ENCODE peak calls at places on chromosomes 13 and 19, in four cellular contexts. H is epithelial cell of esophagus, G is cardiac muscle cell, O is heart left ventricle. K is an unnamed sample.

GRCh38 chr19:51325161-51325979 is 13.9 kb downstream of the IGLON5 start:
- DNase-seq in O (no peak), G (no peak), H (no peak), K (no peak)

GRCh38 chr19:52535831-52536800 is 8.6 kb downstream of the ZNF808 start:
- DNase-seq in H (peak), G (peak), O (peak), K (peak)

GRCh38 chr13:113297370-113297871 is 382 bp downstream of the LAMP1 start:
- DNase-seq in G (no peak), O (peak), H (peak), K (no peak)

GRCh38 chr19:383922-384800 is 24.8 kb downstream of the C2CD4C start:
- DNase-seq in G (peak), H (no peak), O (no peak), K (no peak)

GRCh38 chr13:44686478-44687071 is 110.4 kb upstream of the TSC22D1 start:
- DNase-seq in H (no peak), G (no peak), O (no peak), K (no peak)

GRCh38 chr19:41877490-41877876 is 404 bp downstream of the CD79A start:
- DNase-seq in O (no peak), G (no peak), H (no peak), K (no peak)

GRCh38 chr13:39823063-39823713 is 167.7 kb downstream of the COG6 start:
- DNase-seq in G (no peak), O (no peak), H (no peak), K (no peak)

GRCh38 chr19:16814526-16815100 is 14.6 kb upstream of the SIN3B start:
- DNase-seq in G (peak), O (no peak), H (peak), K (peak)

GRCh38 chr19:4352701-4353121 is 9.3 kb downstream of the MPND start:
- DNase-seq in O (no peak), G (peak), H (peak), K (no peak)

GRCh38 chr19:16288544-16288943 is 36.1 kb upstream of the KLF2 start:
- DNase-seq in O (peak), H (no peak), G (peak), K (no peak)

GRCh38 chr19:40357655-40358054 is 9.2 kb downstream of the PLD3 start:
- DNase-seq in G (no peak), O (no peak), H (no peak), K (no peak)

GRCh38 chr19:40389404-40390083 is 437 bp downstream of the HIPK4 start:
- DNase-seq in H (no peak), O (no peak), G (no peak), K (no peak)

GRCh38 chr13:25111557-25111956 is 15.6 kb downstream of the PABPC3 start:
- DNase-seq in H (peak), O (no peak), G (no peak), K (no peak)

GRCh38 chr13:23021921-23022320 is 158.9 kb upstream of the SGCG start:
- DNase-seq in O (no peak), G (no peak), H (no peak), K (no peak)

GRCh38 chr13:47168086-47168485 is 271.2 kb upstream of the HTR2A start:
- DNase-seq in H (peak), O (no peak), G (peak), K (peak)

GRCh38 chr13:100976993-100977392 is 302.4 kb upstream of the TMTC4 start:
- DNase-seq in G (no peak), O (no peak), H (no peak), K (no peak)

GRCh38 chr13:26707122-26708006 is 53.2 kb downstream of the GPR12 start:
- DNase-seq in H (peak), G (peak), O (no peak), K (no peak)

GRCh38 chr19:17847538-17848366 is at the start of gene JAK3:
- DNase-seq in H (peak), G (peak), O (peak), K (no peak)

GRCh38 chr19:42176990-42177685 is 40.3 kb downstream of the DEDD2 start:
- DNase-seq in O (peak), H (peak), G (peak), K (peak)

GRCh38 chr19:29952127-29952526 is 10.1 kb downstream of the URI1 start:
- DNase-seq in H (peak), O (no peak), G (peak), K (no peak)

GRCh38 chr13:113350065-113350937 is 13.6 kb downstream of the GRTP1 start:
- DNase-seq in H (peak), O (no peak), G (no peak), K (no peak)

GRCh38 chr19:11499327-11499726 is 6.3 kb downstream of the ZNF653 start:
- DNase-seq in O (no peak), H (no peak), G (no peak), K (no peak)

GRCh38 chr13:113060557-113061270 is 44.9 kb upstream of the F7 start:
- DNase-seq in O (no peak), G (no peak), H (no peak), K (no peak)

GRCh38 chr19:27746691-27747380 is 1466.1 kb downstream of the UQCRFS1 start:
- DNase-seq in O (peak), H (peak), G (peak), K (no peak)

GRCh38 chr13:48489003-48489402 is 43.9 kb downstream of the RCBTB2 start:
- DNase-seq in O (no peak), G (no peak), H (no peak), K (no peak)

GRCh38 chr19:3162418-3163229 is 15.9 kb upstream of the S1PR4 start:
- DNase-seq in G (peak), O (no peak), H (peak), K (no peak)
- H3K4me3 ChIP-seq in G (no peak), O (no peak), H (no peak), K (no peak)

GRCh38 chr13:73995752-73996151 is 138.5 kb downstream of the KLF12 start:
- DNase-seq in G (no peak), O (no peak), H (no peak), K (no peak)
- H3K4me3 ChIP-seq in G (no peak), O (no peak), H (no peak), K (no peak)

GRCh38 chr13:99967498-99967883 is 4.1 kb downstream of the ZIC5 start:
- DNase-seq in O (no peak), H (no peak), G (no peak), K (no peak)

GRCh38 chr13:99969934-99970760 is 1.4 kb downstream of the ZIC5 start:
- DNase-seq in O (no peak), H (no peak), G (no peak), K (no peak)

GRCh38 chr13:99967884-99968520 is 3.6 kb downstream of the ZIC5 start:
- DNase-seq in G (no peak), O (no peak), H (no peak), K (no peak)

GRCh38 chr13:99969368-99969933 is 2.1 kb downstream of the ZIC5 start:
- DNase-seq in O (no peak), H (no peak), G (no peak), K (no peak)

DNA sequence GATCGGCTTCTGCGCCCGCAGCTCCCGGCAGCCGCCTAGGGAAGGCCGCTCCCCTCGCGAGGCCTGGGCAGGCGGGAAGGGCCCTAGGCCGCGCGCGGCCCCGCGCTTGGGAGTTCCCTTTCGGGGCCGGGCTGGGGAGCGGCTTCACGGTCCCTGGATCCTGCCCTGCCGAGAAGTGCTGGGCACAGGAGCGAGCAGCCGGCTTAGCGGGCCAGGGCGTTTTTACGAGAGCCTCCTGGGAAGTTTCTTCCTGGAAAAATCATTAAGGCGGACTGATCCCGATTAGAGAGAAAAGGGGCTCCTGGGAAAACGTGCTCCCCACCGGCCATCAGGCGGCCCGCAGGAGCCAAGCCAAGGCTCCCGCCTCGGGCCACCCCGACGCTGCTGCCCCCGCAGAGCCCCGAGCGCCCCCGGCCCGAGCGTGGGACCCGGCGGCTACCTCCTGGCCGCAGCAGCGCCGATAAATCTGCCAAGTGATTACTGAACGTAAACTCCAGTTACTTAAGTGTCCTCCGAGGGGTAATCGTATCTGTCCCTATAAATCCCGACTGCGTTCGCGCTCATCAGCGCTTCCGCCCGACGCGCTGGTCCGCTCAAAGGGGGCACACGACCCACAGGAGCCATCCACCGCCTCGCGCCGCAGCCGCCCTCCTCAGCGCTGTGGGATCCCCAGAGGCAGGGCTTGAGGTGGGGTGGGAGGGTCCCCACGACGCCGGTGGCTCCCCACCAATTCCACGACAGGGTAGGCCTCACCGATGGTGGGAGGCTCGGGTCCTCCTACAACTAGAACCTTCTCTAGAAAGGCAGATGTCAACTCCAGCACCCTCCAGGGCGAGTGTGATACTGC is 2.8 kb downstream of the ZIC5 start:
- DNase-seq in G (no peak), H (no peak), O (no peak), K (no peak)
- H3K4me3 ChIP-seq in G (peak), H (no peak), O (peak), K (no peak)

DNA sequence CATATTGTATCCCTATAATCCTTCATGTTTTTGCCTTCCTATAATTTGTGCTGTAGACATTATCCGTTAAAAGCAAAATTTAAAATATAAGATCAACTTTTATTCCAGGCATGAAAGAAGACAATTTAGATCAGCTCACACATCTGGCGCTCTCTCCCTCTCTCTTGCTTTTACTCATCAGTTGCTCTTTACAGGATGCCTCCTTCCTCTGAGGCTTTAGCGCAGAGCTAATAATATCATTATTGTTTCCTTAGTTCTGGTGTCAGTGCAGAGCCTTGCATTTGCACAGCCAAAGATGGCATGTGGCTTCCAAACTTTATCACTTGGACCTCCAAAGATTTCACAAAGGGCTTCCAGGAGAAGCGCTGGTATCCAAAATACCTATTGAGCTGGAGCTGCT is 295.1 kb downstream of the FGF9 start:
- DNase-seq in O (no peak), H (no peak), G (no peak), K (no peak)
- H3K4me3 ChIP-seq in O (no peak), H (no peak), G (no peak), K (no peak)

GRCh38 chr19:7526093-7526929 is 3.9 kb downstream of the MCOLN1 start:
- DNase-seq in H (no peak), O (no peak), G (no peak), K (no peak)
- H3K4me3 ChIP-seq in H (no peak), O (no peak), G (no peak), K (no peak)

K was measured in skeletal muscle cell.